ENCODE peak calls at places on chromosomes 1 and 21, in six cellular contexts. B, L, E, O, G and D are unnamed samples.

GRCh38 chr1:36807262-36807661 is 227.1 kb downstream of the GRIK3 start:
- DNase-seq in E (no peak), G (no peak), L (no peak), B (no peak), O (no peak), D (no peak)

GRCh38 chr21:29078884-29079765 is 5.7 kb upstream of the CCT8 start:
- DNase-seq in L (no peak), B (no peak), E (no peak), G (no peak), O (no peak), D (no peak)

GRCh38 chr1:77579547-77579946 is 102.9 kb downstream of the ZZZ3 start:
- DNase-seq in G (no peak), L (no peak), B (no peak), O (no peak), E (no peak), D (no peak)

GRCh38 chr1:32112800-32113375 is 5.0 kb downstream of the KPNA6 start:
- DNase-seq in E (no peak), G (no peak), O (no peak), L (no peak), B (no peak), D (no peak)

GRCh38 chr1:3903141-3904005 is 3.3 kb upstream of the C1orf174 start:
- DNase-seq in E (no peak), L (no peak), B (no peak), G (no peak), O (peak; percentile 12), D (peak; percentile 25)

GRCh38 chr1:154906621-154907081 is 29.9 kb downstream of the PMVK start:
- DNase-seq in B (peak; percentile 22), E (no peak), L (no peak), G (peak; percentile 23), O (peak; percentile 4), D (peak; percentile 17)

GRCh38 chr1:10975567-10976326 is 36.7 kb upstream of the TARDBP start:
- DNase-seq in G (peak; percentile 44), E (no peak), L (peak; percentile 27), B (no peak), O (peak; percentile 38), D (peak; percentile 82)

GRCh38 chr1:215005078-215005477 is 77.5 kb upstream of the KCNK2 start:
- DNase-seq in E (no peak), G (no peak), O (peak; percentile 22), L (peak; percentile 92), B (no peak), D (peak; percentile 31)

GRCh38 chr1:203402609-203403337 is 51.9 kb upstream of the FMOD start:
- DNase-seq in G (peak; percentile 92), E (no peak), O (peak; percentile 99), B (no peak), L (peak; percentile 95), D (peak; percentile 96)

GRCh38 chr1:16420719-16421118 is 16.5 kb downstream of the SPATA21 start:
- DNase-seq in E (no peak), O (no peak), L (no peak), B (no peak), G (no peak), D (no peak)

GRCh38 chr1:223819730-223820514 is 25.8 kb downstream of the TP53BP2 start:
- DNase-seq in L (peak; percentile 92), B (no peak), G (peak; percentile 87), O (peak; percentile 83), E (no peak), D (peak; percentile 81)

GRCh38 chr1:36859926-36860325 is 174.4 kb downstream of the GRIK3 start:
- DNase-seq in G (no peak), B (no peak), L (no peak), E (no peak), O (no peak), D (no peak)

GRCh38 chr1:227449051-227449450 is 114.3 kb upstream of the ZNF678 start:
- DNase-seq in B (no peak), E (no peak), O (peak; percentile 27), G (no peak), L (no peak), D (no peak)

GRCh38 chr1:230976825-230977747 is 1.6 kb downstream of the TTC13 start:
- DNase-seq in O (no peak), L (no peak), B (no peak), E (no peak), G (no peak), D (no peak)

GRCh38 chr1:89466307-89466925 is 58.2 kb upstream of the LRRC8B start:
- DNase-seq in E (no peak), B (no peak), G (peak; percentile 19), O (no peak), L (no peak), D (no peak)

GRCh38 chr1:145961425-145962156 is 2.8 kb downstream of the ANKRD34A start:
- DNase-seq in O (no peak), B (no peak), L (no peak), G (no peak), E (peak; percentile 42), D (no peak)

GRCh38 chr1:108892356-108893140 is 15.8 kb downstream of the GPSM2 start:
- DNase-seq in L (peak; percentile 34), G (peak; percentile 20), B (no peak), O (no peak), E (no peak), D (peak; percentile 13)

GRCh38 chr1:64921761-64922160 is 44.6 kb downstream of the JAK1 start:
- DNase-seq in L (no peak), O (peak; percentile 36), B (no peak), G (peak; percentile 37), E (no peak), D (no peak)

GRCh38 chr21:37724201-37724600 is 192.1 kb downstream of the KCNJ6 start:
- DNase-seq in B (no peak), G (no peak), L (no peak), E (no peak), O (no peak), D (no peak)

GRCh38 chr1:25562101-25562927 is 18.9 kb downstream of the LDLRAP1 start:
- DNase-seq in B (no peak), L (no peak), O (no peak), G (no peak), E (no peak), D (no peak)

GRCh38 chr1:180098242-180098995 is 56.2 kb upstream of the QSOX1 start:
- DNase-seq in L (peak; percentile 89), G (peak; percentile 87), E (no peak), O (peak; percentile 97), B (no peak), D (peak; percentile 97)

GRCh38 chr1:204647114-204647804 is 38.3 kb downstream of the LRRN2 start:
- DNase-seq in B (peak; percentile 44), O (peak; percentile 67), G (peak; percentile 83), E (no peak), L (peak; percentile 81), D (peak; percentile 65)

GRCh38 chr1:198936371-198937083 is 297.7 kb downstream of the PTPRC start:
- DNase-seq in G (peak; percentile 56), E (no peak), O (peak; percentile 47), B (no peak), L (peak; percentile 62), D (peak; percentile 43)

GRCh38 chr1:13930151-13930550 is 230.2 kb downstream of the PRDM2 start:
- DNase-seq in G (peak; percentile 8), L (no peak), B (peak; percentile 27), E (no peak), O (no peak), D (no peak)

GRCh38 chr1:168521391-168522000 is 22.3 kb downstream of the XCL2 start:
- DNase-seq in L (no peak), O (no peak), E (no peak), B (no peak), G (no peak), D (no peak)

GRCh38 chr1:168518201-168518689 is 25.6 kb downstream of the XCL2 start:
- DNase-seq in O (no peak), E (no peak), G (no peak), L (no peak), B (no peak), D (no peak)

GRCh38 chr1:168520832-168521231 is 23.0 kb downstream of the XCL2 start:
- DNase-seq in B (no peak), O (no peak), E (no peak), L (no peak), G (no peak), D (no peak)

DNA sequence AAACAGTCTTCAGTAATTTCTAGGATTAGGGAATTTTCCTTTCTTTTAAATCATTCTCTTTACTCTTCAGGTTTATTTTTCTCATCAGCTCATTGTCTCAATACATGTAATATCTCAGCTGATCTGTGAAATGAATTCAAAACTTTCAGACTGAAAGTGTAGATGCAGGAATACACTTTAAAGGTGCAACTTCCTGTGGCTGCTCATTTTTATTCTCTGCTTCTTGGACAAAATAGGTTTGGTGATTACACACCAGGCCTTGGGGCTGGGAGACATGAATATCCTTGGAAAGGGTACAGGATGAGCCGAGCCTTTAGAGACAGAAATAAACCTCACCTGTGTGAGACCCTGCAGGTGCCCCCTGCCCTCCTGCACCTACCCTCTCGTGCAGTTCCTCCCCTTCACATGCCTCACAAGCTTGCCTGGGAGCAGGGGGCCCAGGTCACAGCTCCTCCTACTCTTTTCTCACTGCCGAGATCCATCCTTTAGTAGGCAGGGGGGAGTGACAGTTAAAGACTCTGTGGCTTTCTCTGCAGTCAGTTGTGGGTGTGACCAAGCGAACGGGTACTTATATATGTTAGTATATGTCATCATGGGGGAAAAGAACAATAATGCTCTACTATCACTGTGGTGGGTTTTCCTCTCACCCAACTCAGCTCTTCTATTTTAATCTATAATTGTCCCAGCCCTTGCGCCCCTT is 23.6 kb downstream of the XCL2 start:
- DNase-seq in B (no peak), O (no peak), L (no peak), E (no peak), G (no peak), D (no peak)
- H3K4me3 ChIP-seq in B (no peak overlapping the region), O (no peak overlapping the region), L (no peak overlapping the region), E (no peak overlapping the region), G (no peak overlapping the region), D (no peak overlapping the region)

GRCh38 chr1:74964508-74964907 is 169.7 kb upstream of the LHX8 start:
- DNase-seq in G (peak; percentile 2), L (peak; percentile 0), E (no peak), O (no peak), B (no peak), D (no peak)
- TF ChIP-seq CTCF in G (no peak), L (no peak), E (no peak), O (no peak), B (no peak), D (no peak)

DNA sequence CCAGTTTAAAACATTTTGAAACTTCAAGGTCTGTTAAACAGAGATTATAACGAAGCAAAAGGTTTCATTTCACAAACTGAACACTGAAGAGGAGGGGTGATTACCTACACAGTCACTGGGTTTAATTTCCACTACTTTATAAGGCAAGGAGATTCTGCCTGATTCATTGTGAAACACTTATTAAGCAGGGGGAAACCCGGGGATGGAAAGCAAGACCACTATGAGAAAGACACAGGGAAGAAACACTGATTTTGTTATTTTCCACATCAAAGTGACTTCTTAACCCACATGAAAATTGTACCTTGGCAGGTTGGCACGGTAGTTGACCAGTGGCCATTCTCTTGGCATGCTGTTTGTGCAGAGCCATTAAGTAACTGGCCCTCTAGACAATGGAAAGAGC is 8.1 kb upstream of the F5 start:
- DNase-seq in E (no peak), O (no peak), G (no peak), B (no peak), L (no peak), D (no peak)
- H3K4me3 ChIP-seq in E (no peak overlapping the region), O (no peak overlapping the region), G (no peak overlapping the region), B (no peak overlapping the region), L (no peak overlapping the region), D (no peak overlapping the region)

DNA sequence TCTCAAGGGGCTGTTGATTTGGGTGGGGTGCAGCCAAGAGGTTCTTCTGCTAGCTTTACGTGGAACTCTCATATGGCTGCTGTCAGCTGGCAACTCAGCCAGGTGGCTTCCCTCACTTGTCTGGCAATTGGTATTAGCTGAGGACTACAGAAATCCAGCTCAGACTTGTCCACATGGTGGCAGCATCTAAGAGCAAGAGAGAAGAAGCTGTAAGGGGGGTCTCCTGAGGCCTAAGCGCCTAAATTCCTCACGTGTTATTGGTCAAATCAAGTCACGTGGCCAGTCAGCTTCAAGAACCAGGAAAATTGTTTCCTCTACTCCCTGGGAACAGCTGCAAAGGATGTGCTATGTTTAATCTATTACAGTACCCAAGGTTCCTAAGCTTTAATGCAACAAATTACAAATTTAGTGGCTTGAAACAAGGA is 4.2 kb upstream of the DYRK3 start:
- DNase-seq in G (peak; percentile 96), B (peak; percentile 88), O (peak; percentile 96), E (peak; percentile 62), L (peak; percentile 96), D (peak; percentile 94)
- TF ChIP-seq CTCF in G (peak; percentile 72), B (peak; percentile 53), O (peak; percentile 68), E (peak; percentile 78), L (peak; percentile 65), D (peak; percentile 64)